ENCODE peak calls at places on chromosomes 1 and 21, in six cellular contexts. A, C, L, H, U and P are unnamed samples. For H3K36me3, the result is how much of the 10 kb centered on the place peaks cover.

GRCh38 chr1:217048104-217048707 is 325.0 kb upstream of the ESRRG start:
- DNase-seq in A (no peak), C (peak), L (peak), H (no peak), U (no peak), P (no peak)

GRCh38 chr1:213761845-213762407 is 225.8 kb upstream of the PROX1 start:
- DNase-seq in A (no peak), C (peak), L (no peak), H (no peak), U (no peak), P (no peak)

GRCh38 chr1:70220517-70221240 is 501 bp upstream of the SRSF11 start:
- DNase-seq in A (no peak), C (no peak), L (no peak), H (no peak), U (no peak), P (no peak)

GRCh38 chr1:180525696-180526000 is 23.3 kb upstream of the ACBD6 start:
- DNase-seq in A (no peak), C (no peak), L (no peak), H (no peak), U (no peak), P (no peak)

GRCh38 chr1:211206981-211207380 is 52.2 kb upstream of the RCOR3 start:
- DNase-seq in A (no peak), C (no peak), L (no peak), H (no peak), U (no peak), P (no peak)

GRCh38 chr1:44811714-44812151 is 3.4 kb downstream of the BTBD19 start:
- DNase-seq in A (no peak), C (no peak), L (no peak), H (peak), U (peak), P (peak)

GRCh38 chr1:87103099-87103498 is 188.7 kb downstream of the HS2ST1 start:
- DNase-seq in A (no peak), C (no peak), L (no peak), H (no peak), U (no peak), P (no peak)

GRCh38 chr1:89980605-89981004 is 14.3 kb upstream of the ZNF326 start:
- DNase-seq in A (no peak), C (no peak), L (no peak), H (no peak), U (no peak), P (no peak)

GRCh38 chr21:36790616-36791015 is 91.7 kb downstream of the SIM2 start:
- DNase-seq in A (no peak), C (no peak), L (no peak), H (no peak), U (peak), P (no peak)

GRCh38 chr21:31204801-31205200 is 139.3 kb downstream of the TIAM1 start:
- DNase-seq in A (no peak), C (no peak), L (no peak), H (no peak), U (no peak), P (no peak)

GRCh38 chr1:74467786-74468377 is 44.5 kb downstream of the LRRC53 start:
- DNase-seq in A (no peak), C (peak), L (no peak), H (no peak), U (no peak), P (no peak)

GRCh38 chr1:48039088-48040049 is 42.2 kb upstream of the TRABD2B start:
- DNase-seq in A (no peak), C (no peak), L (no peak), H (no peak), U (no peak), P (no peak)

GRCh38 chr1:57839067-57839466 is 415.2 kb upstream of the DAB1 start:
- DNase-seq in A (no peak), C (no peak), L (no peak), H (no peak), U (peak), P (no peak)

GRCh38 chr1:86352096-86352495 is 44.0 kb downstream of the ODF2L start:
- DNase-seq in A (no peak), C (no peak), L (no peak), H (no peak), U (no peak), P (no peak)

GRCh38 chr1:79322511-79323027 is 316.0 kb upstream of the ADGRL4 start:
- DNase-seq in A (no peak), C (peak), L (no peak), H (no peak), U (peak), P (no peak)

GRCh38 chr1:91876751-91877573 is 9.0 kb downstream of the TGFBR3 start:
- DNase-seq in A (no peak), C (no peak), L (no peak), H (no peak), U (no peak), P (no peak)

GRCh38 chr1:99969260-99969728 is 502 bp upstream of the SLC35A3 start:
- DNase-seq in A (no peak), C (peak), L (peak), H (no peak), U (no peak), P (no peak)

GRCh38 chr1:229040630-229041358 is 230.1 kb upstream of the RAB4A start:
- DNase-seq in A (no peak), C (no peak), L (no peak), H (no peak), U (no peak), P (no peak)

GRCh38 chr1:183841950-183842816 is 37.3 kb downstream of the RGL1 start:
- DNase-seq in A (no peak), C (peak), L (no peak), H (no peak), U (peak), P (peak)

DNA sequence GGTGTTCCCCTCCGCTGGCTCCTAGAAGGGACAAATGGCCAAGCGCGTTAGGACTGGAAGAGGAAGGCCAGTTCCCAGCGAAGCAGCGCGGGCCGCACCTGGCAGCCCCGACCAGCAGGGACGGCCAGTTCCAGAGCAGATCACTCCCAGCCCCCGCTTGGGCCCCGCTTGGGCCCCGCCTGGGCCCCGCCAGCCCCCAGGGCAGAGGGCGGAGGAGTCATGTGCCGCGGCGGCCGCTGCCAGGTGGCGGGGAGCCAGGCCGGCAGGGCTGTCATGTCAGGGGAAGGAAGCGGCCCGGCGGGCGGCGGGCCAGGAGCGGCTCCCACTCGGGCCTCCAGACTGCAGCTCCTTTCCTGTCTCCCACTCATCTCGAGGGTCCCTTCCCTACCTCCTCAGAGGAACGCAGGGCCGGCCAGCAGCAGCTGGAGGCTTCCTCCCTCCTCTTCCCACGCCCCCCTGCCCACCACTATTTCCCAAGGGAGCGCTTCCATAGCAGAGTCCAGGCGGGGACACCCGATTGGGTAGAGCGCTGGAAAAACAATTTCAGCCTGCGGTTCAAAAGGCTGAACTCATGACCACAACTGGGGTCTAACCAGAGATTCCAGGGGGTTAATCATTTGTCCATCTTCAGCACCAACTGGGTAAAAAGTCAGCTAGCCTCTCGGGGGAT is 16.5 kb downstream of the ZNF697 start:
- DNase-seq in A (peak), C (peak), L (no peak), H (no peak), U (peak), P (no peak)
- H3K4me3 ChIP-seq in A (peak), C (no peak), L (no peak), H (no peak), U (peak), P (peak)

GRCh38 chr1:174818014-174818616 is 181.6 kb upstream of the CACYBP start:
- DNase-seq in A (no peak), C (no peak), L (no peak), H (no peak), U (no peak), P (no peak)

GRCh38 chr1:174818951-174819350 is 180.8 kb upstream of the CACYBP start:
- DNase-seq in A (no peak), C (peak), L (no peak), H (peak), U (peak), P (no peak)

GRCh38 chr1:174815036-174815435 is 184.7 kb upstream of the CACYBP start:
- DNase-seq in A (no peak), C (peak), L (peak), H (peak), U (peak), P (no peak)

GRCh38 chr1:174812656-174813055 is 187.1 kb upstream of the CACYBP start:
- DNase-seq in A (no peak), C (peak), L (no peak), H (no peak), U (peak), P (no peak)

DNA sequence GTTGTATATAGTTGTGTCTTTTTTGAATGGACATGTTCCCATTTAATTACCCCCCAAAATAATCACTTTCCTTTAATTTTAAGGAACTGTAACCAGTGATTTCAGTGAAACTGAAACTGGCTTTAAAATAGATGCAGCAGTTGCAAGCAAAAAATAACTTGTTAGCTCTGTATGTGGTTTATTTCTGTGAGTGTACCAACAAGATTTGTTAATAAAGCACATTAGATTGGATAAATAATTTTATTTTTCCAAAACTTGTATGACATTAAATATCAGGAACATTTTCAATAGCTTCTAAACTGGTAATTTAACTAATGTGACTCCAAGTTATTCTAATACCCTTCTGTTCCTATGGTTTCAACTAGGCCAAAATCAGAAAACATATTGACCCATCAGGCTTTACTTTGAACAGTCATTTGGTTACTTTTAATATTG is 184.3 kb upstream of the CACYBP start:
- DNase-seq in A (no peak), C (no peak), L (peak), H (no peak), U (no peak), P (no peak)
- H3K36me3 ChIP-seq in A (under half), C (under half), L (under half), H (under half), U (under half), P (under half)

GRCh38 chr1:26787706-26788514 is at the start of gene PIGV:
- DNase-seq in A (peak), C (peak), L (peak), H (peak), U (peak), P (no peak)
- TF ChIP-seq CTCF in A (no peak), C (no peak), L (no peak), H (no peak), U (peak), P (no peak)

GRCh38 chr1:6275826-6276764 is 15.2 kb upstream of the GPR153 start:
- DNase-seq in A (no peak), C (no peak), L (no peak), H (no peak), U (peak), P (peak)
- H3K4me3 ChIP-seq in A (no peak), C (no peak), L (no peak), H (no peak), U (peak), P (peak)

GRCh38 chr1:64874664-64875063 is 91.7 kb downstream of the JAK1 start:
- DNase-seq in A (no peak), C (no peak), L (no peak), H (no peak), U (no peak), P (no peak)

GRCh38 chr1:64875606-64876005 is 90.7 kb downstream of the JAK1 start:
- DNase-seq in A (peak), C (no peak), L (no peak), H (no peak), U (no peak), P (no peak)

GRCh38 chr1:64877151-64877550 is 89.2 kb downstream of the JAK1 start:
- DNase-seq in A (no peak), C (no peak), L (no peak), H (no peak), U (no peak), P (no peak)

GRCh38 chr1:64873576-64873975 is 92.8 kb downstream of the JAK1 start:
- DNase-seq in A (no peak), C (no peak), L (no peak), H (no peak), U (no peak), P (no peak)

GRCh38 chr1:64875101-64875500 is 91.2 kb downstream of the JAK1 start:
- DNase-seq in A (no peak), C (no peak), L (no peak), H (no peak), U (no peak), P (no peak)
- H3K36me3 ChIP-seq in A (under half), C (under half), L (half or more), H (under half), U (half or more), P (under half)

GRCh38 chr1:24095140-24095859 is 16.6 kb downstream of the MYOM3 start:
- DNase-seq in A (no peak), C (no peak), L (no peak), H (no peak), U (no peak), P (no peak)

GRCh38 chr1:24093762-24094161 is 18.2 kb downstream of the MYOM3 start:
- DNase-seq in A (no peak), C (no peak), L (no peak), H (no peak), U (no peak), P (no peak)

GRCh38 chr1:24092979-24093378 is 19.0 kb downstream of the MYOM3 start:
- DNase-seq in A (no peak), C (no peak), L (no peak), H (no peak), U (no peak), P (no peak)

GRCh38 chr1:24096009-24096736 is 15.8 kb downstream of the MYOM3 start:
- DNase-seq in A (no peak), C (no peak), L (no peak), H (no peak), U (no peak), P (no peak)

GRCh38 chr1:24094554-24094953 is 17.4 kb downstream of the MYOM3 start:
- DNase-seq in A (no peak), C (no peak), L (peak), H (no peak), U (no peak), P (no peak)
- TF ChIP-seq CTCF in A (no peak), C (peak), L (no peak), H (no peak), U (peak), P (no peak)

GRCh38 chr1:28371011-28371378 is 1.5 kb downstream of the PHACTR4 start:
- DNase-seq in A (no peak), C (no peak), L (no peak), H (no peak), U (no peak), P (no peak)
- H3K4me3 ChIP-seq in A (peak), C (peak), L (peak), H (peak), U (no peak), P (peak)

GRCh38 chr1:200588698-200589097 is 31.9 kb downstream of the KIF14 start:
- DNase-seq in A (no peak), C (no peak), L (peak), H (no peak), U (no peak), P (no peak)

DNA sequence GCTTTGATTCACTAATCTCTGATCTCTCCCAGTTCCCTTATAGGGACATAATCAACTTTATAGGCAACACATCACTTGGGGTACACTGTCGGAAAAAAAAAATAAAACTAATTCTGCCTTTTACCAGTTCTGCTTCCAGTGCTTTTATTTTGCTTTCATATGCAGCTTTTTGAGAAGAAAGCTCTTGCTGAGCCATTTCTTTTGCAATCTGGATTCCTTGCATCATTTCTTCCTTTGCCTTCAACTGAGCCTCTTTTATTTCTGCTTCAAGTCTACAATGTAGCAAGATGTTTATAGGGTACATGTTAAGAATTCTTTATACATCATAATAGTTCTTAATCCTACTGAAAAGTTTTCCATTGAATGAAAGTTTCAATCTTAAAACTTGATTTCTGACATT is 30.6 kb downstream of the KIF14 start:
- DNase-seq in A (no peak), C (no peak), L (no peak), H (no peak), U (no peak), P (no peak)
- H3K36me3 ChIP-seq in A (under half), C (half or more), L (half or more), H (under half), U (under half), P (under half)

DNA sequence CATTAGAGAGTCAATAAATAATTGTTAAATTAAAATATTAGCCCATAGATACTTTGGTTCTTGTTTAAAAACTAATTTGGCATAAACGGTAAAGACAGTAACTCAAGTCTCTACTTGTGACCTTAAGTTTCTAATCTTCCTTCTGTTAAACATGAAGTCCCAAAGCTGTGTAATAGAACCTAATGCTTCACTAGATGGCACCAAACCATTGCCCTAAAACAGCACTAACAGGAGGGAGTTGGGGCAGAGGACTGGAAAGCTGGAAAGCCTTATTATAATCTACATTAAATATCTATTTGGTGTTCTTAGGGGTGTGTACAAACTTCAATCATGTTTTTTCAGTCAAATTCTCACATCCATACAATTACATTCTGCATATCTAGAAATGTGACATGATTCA is 176.6 kb downstream of the OLFM3 start:
- DNase-seq in A (no peak), C (peak), L (peak), H (no peak), U (peak), P (no peak)
- TF ChIP-seq CTCF in A (no peak), C (peak), L (peak), H (peak), U (peak), P (no peak)

GRCh38 chr1:72281144-72281543 is 1.2 kb downstream of the NEGR1 start:
- DNase-seq in A (no peak), C (peak), L (no peak), H (no peak), U (no peak), P (no peak)
- H3K4me3 ChIP-seq in A (peak), C (peak), L (no peak), H (no peak), U (peak), P (peak)